ENCODE peak calls at places on chromosomes 1 and 21, in ten cellular contexts. One of them, this sample, is unnamed.

GRCh38 chr1:115123116-115123515 is 33.8 kb upstream of the TSPAN2 start:
- DNase-seq in GM23338: no peak
- DNase-seq in endodermal cell: no peak
- DNase-seq in psoas muscle: no peak
- DNase-seq in keratinocyte: no peak
- DNase-seq in astrocyte of the cerebellum: no peak
- DNase-seq in upper lobe of right lung: no peak
- DNase-seq in CD8-positive, alpha-beta memory T cell: no peak
- DNase-seq in pancreas: no peak
- DNase-seq in BE2C: no peak
- DNase-seq in this sample: no peak

GRCh38 chr1:239676522-239677273 is 290.3 kb downstream of the CHRM3 start:
- DNase-seq in psoas muscle: no peak
- DNase-seq in keratinocyte: no peak
- DNase-seq in upper lobe of right lung: no peak
- DNase-seq in endodermal cell: no peak
- DNase-seq in pancreas: no peak
- DNase-seq in astrocyte of the cerebellum: no peak
- DNase-seq in BE2C: no peak
- DNase-seq in GM23338: peak; percentile 25
- DNase-seq in CD8-positive, alpha-beta memory T cell: no peak
- DNase-seq in this sample: no peak

GRCh38 chr1:244163861-244164562 is 112.9 kb downstream of the ZBTB18 start:
- DNase-seq in BE2C: peak; percentile 33
- DNase-seq in keratinocyte: peak; percentile 41
- DNase-seq in GM23338: peak; percentile 84
- DNase-seq in endodermal cell: peak; percentile 73
- DNase-seq in CD8-positive, alpha-beta memory T cell: no peak
- DNase-seq in psoas muscle: no peak
- DNase-seq in pancreas: no peak
- DNase-seq in astrocyte of the cerebellum: peak; percentile 92
- DNase-seq in upper lobe of right lung: no peak
- DNase-seq in this sample: peak; percentile 74

GRCh38 chr21:35034203-35034926 is 14.7 kb downstream of the RUNX1 start:
- DNase-seq in psoas muscle: no peak
- DNase-seq in GM23338: no peak
- DNase-seq in upper lobe of right lung: no peak
- DNase-seq in BE2C: no peak
- DNase-seq in CD8-positive, alpha-beta memory T cell: no peak
- DNase-seq in endodermal cell: peak; percentile 11
- DNase-seq in keratinocyte: no peak
- DNase-seq in pancreas: no peak
- DNase-seq in astrocyte of the cerebellum: no peak
- DNase-seq in this sample: no peak

GRCh38 chr21:33402011-33402979 is 918 bp upstream of the IFNGR2 start:
- DNase-seq in keratinocyte: no peak
- DNase-seq in BE2C: no peak
- DNase-seq in CD8-positive, alpha-beta memory T cell: no peak
- DNase-seq in pancreas: no peak
- DNase-seq in endodermal cell: peak; percentile 81
- DNase-seq in astrocyte of the cerebellum: no peak
- DNase-seq in upper lobe of right lung: peak; percentile 87
- DNase-seq in psoas muscle: peak; percentile 82
- DNase-seq in GM23338: peak; percentile 77
- DNase-seq in this sample: peak; percentile 44

GRCh38 chr1:211258310-211258755 is 833 bp upstream of the RCOR3 start:
- DNase-seq in BE2C: peak; percentile 84
- DNase-seq in psoas muscle: peak; percentile 91
- DNase-seq in endodermal cell: peak; percentile 87
- DNase-seq in GM23338: peak; percentile 82
- DNase-seq in upper lobe of right lung: peak; percentile 90
- DNase-seq in pancreas: peak; percentile 91
- DNase-seq in CD8-positive, alpha-beta memory T cell: peak; percentile 76
- DNase-seq in astrocyte of the cerebellum: peak; percentile 73
- DNase-seq in keratinocyte: no peak
- DNase-seq in this sample: peak; percentile 92

GRCh38 chr1:156086256-156086662 is 4.0 kb upstream of the MEX3A start:
- DNase-seq in psoas muscle: no peak
- DNase-seq in BE2C: no peak
- DNase-seq in endodermal cell: peak; percentile 44
- DNase-seq in pancreas: no peak
- DNase-seq in CD8-positive, alpha-beta memory T cell: no peak
- DNase-seq in keratinocyte: no peak
- DNase-seq in astrocyte of the cerebellum: peak; percentile 67
- DNase-seq in GM23338: no peak
- DNase-seq in upper lobe of right lung: no peak
- DNase-seq in this sample: no peak

GRCh38 chr1:58888776-58889341 is 105.0 kb upstream of the JUN start:
- DNase-seq in upper lobe of right lung: no peak
- DNase-seq in BE2C: no peak
- DNase-seq in keratinocyte: peak; percentile 30
- DNase-seq in endodermal cell: no peak
- DNase-seq in pancreas: no peak
- DNase-seq in astrocyte of the cerebellum: no peak
- DNase-seq in CD8-positive, alpha-beta memory T cell: no peak
- DNase-seq in psoas muscle: no peak
- DNase-seq in GM23338: no peak
- DNase-seq in this sample: no peak

GRCh38 chr1:12184008-12184681 is 17.4 kb downstream of the TNFRSF1B start:
- DNase-seq in GM23338: no peak
- DNase-seq in CD8-positive, alpha-beta memory T cell: no peak
- DNase-seq in BE2C: peak; percentile 31
- DNase-seq in psoas muscle: peak; percentile 93
- DNase-seq in keratinocyte: no peak
- DNase-seq in upper lobe of right lung: peak; percentile 87
- DNase-seq in endodermal cell: no peak
- DNase-seq in astrocyte of the cerebellum: peak; percentile 87
- DNase-seq in pancreas: peak; percentile 60
- DNase-seq in this sample: peak; percentile 81

GRCh38 chr1:102434421-102434820 is 437.7 kb upstream of the OLFM3 start:
- DNase-seq in upper lobe of right lung: no peak
- DNase-seq in astrocyte of the cerebellum: no peak
- DNase-seq in pancreas: no peak
- DNase-seq in CD8-positive, alpha-beta memory T cell: no peak
- DNase-seq in GM23338: peak; percentile 87
- DNase-seq in endodermal cell: peak; percentile 75
- DNase-seq in psoas muscle: no peak
- DNase-seq in keratinocyte: no peak
- DNase-seq in BE2C: peak; percentile 61
- DNase-seq in this sample: no peak

GRCh38 chr1:19981170-19981506 is 1.7 kb upstream of the PLA2G2A start:
- DNase-seq in upper lobe of right lung: no peak
- DNase-seq in pancreas: no peak
- DNase-seq in GM23338: no peak
- DNase-seq in BE2C: no peak
- DNase-seq in CD8-positive, alpha-beta memory T cell: no peak
- DNase-seq in psoas muscle: no peak
- DNase-seq in astrocyte of the cerebellum: no peak
- DNase-seq in keratinocyte: no peak
- DNase-seq in endodermal cell: no peak
- DNase-seq in this sample: no peak
- H3K4me3 ChIP-seq in upper lobe of right lung: no peak overlapping the region
- H3K4me3 ChIP-seq in pancreas: no peak overlapping the region
- H3K4me3 ChIP-seq in GM23338: no peak overlapping the region
- H3K4me3 ChIP-seq in BE2C: no peak overlapping the region
- H3K4me3 ChIP-seq in CD8-positive, alpha-beta memory T cell: no peak overlapping the region
- H3K4me3 ChIP-seq in psoas muscle: no peak overlapping the region
- H3K4me3 ChIP-seq in astrocyte of the cerebellum: no peak overlapping the region
- H3K4me3 ChIP-seq in keratinocyte: no peak overlapping the region
- H3K4me3 ChIP-seq in endodermal cell: no peak overlapping the region
- H3K4me3 ChIP-seq in this sample: no peak overlapping the region

GRCh38 chr1:35519432-35519831 is 37.8 kb downstream of the KIAA0319L start:
- DNase-seq in BE2C: no peak
- DNase-seq in GM23338: no peak
- DNase-seq in upper lobe of right lung: no peak
- DNase-seq in astrocyte of the cerebellum: no peak
- DNase-seq in endodermal cell: no peak
- DNase-seq in keratinocyte: no peak
- DNase-seq in CD8-positive, alpha-beta memory T cell: no peak
- DNase-seq in pancreas: no peak
- DNase-seq in psoas muscle: no peak
- DNase-seq in this sample: no peak
- H3K4me3 ChIP-seq in BE2C: no peak overlapping the region
- H3K4me3 ChIP-seq in GM23338: no peak overlapping the region
- H3K4me3 ChIP-seq in upper lobe of right lung: no peak overlapping the region
- H3K4me3 ChIP-seq in astrocyte of the cerebellum: no peak overlapping the region
- H3K4me3 ChIP-seq in endodermal cell: no peak overlapping the region
- H3K4me3 ChIP-seq in keratinocyte: no peak overlapping the region
- H3K4me3 ChIP-seq in CD8-positive, alpha-beta memory T cell: no peak overlapping the region
- H3K4me3 ChIP-seq in pancreas: no peak overlapping the region
- H3K4me3 ChIP-seq in psoas muscle: no peak overlapping the region
- H3K4me3 ChIP-seq in this sample: no peak overlapping the region

DNA sequence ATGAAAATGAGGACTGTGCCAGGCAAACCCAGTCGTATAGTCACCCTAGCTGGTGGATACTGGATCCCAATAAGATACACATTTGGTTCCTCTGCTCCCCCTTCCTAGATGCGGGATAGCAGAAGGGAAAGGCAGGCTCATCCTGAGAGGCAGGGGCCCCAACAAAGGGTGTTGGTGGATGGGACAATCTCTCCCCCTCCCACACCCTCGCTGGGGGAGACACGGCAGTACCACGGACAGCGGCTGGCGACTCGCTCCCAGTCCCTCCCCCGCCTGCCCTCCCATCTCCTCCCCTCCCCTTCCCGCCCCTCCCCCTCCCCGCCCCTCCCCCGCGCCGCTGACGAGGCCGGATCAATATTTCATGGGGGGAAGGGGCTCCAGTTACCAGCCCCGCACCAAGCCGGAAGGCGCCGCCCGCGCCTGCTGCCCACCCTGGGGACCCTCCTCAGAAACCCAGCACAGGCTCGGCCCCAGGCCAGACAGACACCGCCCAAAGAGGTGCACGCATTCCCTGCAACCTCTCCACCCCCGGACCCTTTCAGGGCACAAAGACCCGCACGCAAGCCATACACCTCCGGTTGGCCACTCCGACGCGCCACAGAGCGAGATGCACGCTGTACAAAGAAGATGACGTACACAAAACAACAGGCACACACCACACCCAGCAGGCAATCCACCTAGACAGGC is 11.5 kb downstream of the RIMS3 start:
- DNase-seq in psoas muscle: no peak
- DNase-seq in GM23338: peak; percentile 80
- DNase-seq in astrocyte of the cerebellum: no peak
- DNase-seq in pancreas: no peak
- DNase-seq in keratinocyte: no peak
- DNase-seq in upper lobe of right lung: no peak
- DNase-seq in CD8-positive, alpha-beta memory T cell: no peak
- DNase-seq in endodermal cell: peak; percentile 89
- DNase-seq in BE2C: no peak
- DNase-seq in this sample: no peak
- H3K4me3 ChIP-seq in psoas muscle: no peak overlapping the region
- H3K4me3 ChIP-seq in GM23338: peak overlapping the region; percentile 72
- H3K4me3 ChIP-seq in astrocyte of the cerebellum: no peak overlapping the region
- H3K4me3 ChIP-seq in pancreas: no peak overlapping the region
- H3K4me3 ChIP-seq in keratinocyte: no peak overlapping the region
- H3K4me3 ChIP-seq in upper lobe of right lung: no peak overlapping the region
- H3K4me3 ChIP-seq in CD8-positive, alpha-beta memory T cell: no peak overlapping the region
- H3K4me3 ChIP-seq in endodermal cell: peak overlapping the region; percentile 69
- H3K4me3 ChIP-seq in BE2C: peak overlapping the region; percentile 34
- H3K4me3 ChIP-seq in this sample: no peak overlapping the region

GRCh38 chr1:233113009-233113712 is 162.8 kb downstream of the NTPCR start:
- DNase-seq in pancreas: no peak
- DNase-seq in CD8-positive, alpha-beta memory T cell: no peak
- DNase-seq in psoas muscle: peak; percentile 84
- DNase-seq in GM23338: peak; percentile 90
- DNase-seq in keratinocyte: peak; percentile 97
- DNase-seq in endodermal cell: peak; percentile 75
- DNase-seq in upper lobe of right lung: peak; percentile 79
- DNase-seq in BE2C: no peak
- DNase-seq in astrocyte of the cerebellum: peak; percentile 97
- DNase-seq in this sample: peak; percentile 97
- H3K4me3 ChIP-seq in pancreas: no peak overlapping the region
- H3K4me3 ChIP-seq in CD8-positive, alpha-beta memory T cell: no peak overlapping the region
- H3K4me3 ChIP-seq in psoas muscle: peak overlapping the region; percentile 31
- H3K4me3 ChIP-seq in GM23338: peak overlapping the region; percentile 12
- H3K4me3 ChIP-seq in keratinocyte: peak overlapping the region; percentile 19
- H3K4me3 ChIP-seq in endodermal cell: peak overlapping the region; percentile 12
- H3K4me3 ChIP-seq in upper lobe of right lung: no peak overlapping the region
- H3K4me3 ChIP-seq in BE2C: no peak overlapping the region
- H3K4me3 ChIP-seq in astrocyte of the cerebellum: no peak overlapping the region
- H3K4me3 ChIP-seq in this sample: no peak overlapping the region

GRCh38 chr1:50421366-50421748 is 1.9 kb downstream of the DMRTA2 start:
- DNase-seq in astrocyte of the cerebellum: no peak
- DNase-seq in upper lobe of right lung: no peak
- DNase-seq in BE2C: no peak
- DNase-seq in GM23338: peak; percentile 55
- DNase-seq in psoas muscle: no peak
- DNase-seq in CD8-positive, alpha-beta memory T cell: no peak
- DNase-seq in keratinocyte: no peak
- DNase-seq in endodermal cell: peak; percentile 78
- DNase-seq in pancreas: no peak
- DNase-seq in this sample: no peak

GRCh38 chr1:50419907-50420248 is 3.4 kb downstream of the DMRTA2 start:
- DNase-seq in astrocyte of the cerebellum: no peak
- DNase-seq in endodermal cell: no peak
- DNase-seq in CD8-positive, alpha-beta memory T cell: no peak
- DNase-seq in GM23338: no peak
- DNase-seq in BE2C: no peak
- DNase-seq in pancreas: no peak
- DNase-seq in keratinocyte: no peak
- DNase-seq in psoas muscle: no peak
- DNase-seq in upper lobe of right lung: no peak
- DNase-seq in this sample: no peak

GRCh38 chr1:50420689-50421365 is 2.4 kb downstream of the DMRTA2 start:
- DNase-seq in CD8-positive, alpha-beta memory T cell: no peak
- DNase-seq in GM23338: peak; percentile 72
- DNase-seq in pancreas: no peak
- DNase-seq in keratinocyte: no peak
- DNase-seq in astrocyte of the cerebellum: no peak
- DNase-seq in endodermal cell: peak; percentile 87
- DNase-seq in psoas muscle: no peak
- DNase-seq in BE2C: no peak
- DNase-seq in upper lobe of right lung: no peak
- DNase-seq in this sample: no peak

GRCh38 chr1:50419192-50419906 is 3.9 kb downstream of the DMRTA2 start:
- DNase-seq in psoas muscle: no peak
- DNase-seq in BE2C: peak; percentile 44
- DNase-seq in astrocyte of the cerebellum: no peak
- DNase-seq in CD8-positive, alpha-beta memory T cell: no peak
- DNase-seq in keratinocyte: no peak
- DNase-seq in pancreas: peak; percentile 67
- DNase-seq in endodermal cell: peak; percentile 89
- DNase-seq in upper lobe of right lung: no peak
- DNase-seq in GM23338: peak; percentile 72
- DNase-seq in this sample: no peak

DNA sequence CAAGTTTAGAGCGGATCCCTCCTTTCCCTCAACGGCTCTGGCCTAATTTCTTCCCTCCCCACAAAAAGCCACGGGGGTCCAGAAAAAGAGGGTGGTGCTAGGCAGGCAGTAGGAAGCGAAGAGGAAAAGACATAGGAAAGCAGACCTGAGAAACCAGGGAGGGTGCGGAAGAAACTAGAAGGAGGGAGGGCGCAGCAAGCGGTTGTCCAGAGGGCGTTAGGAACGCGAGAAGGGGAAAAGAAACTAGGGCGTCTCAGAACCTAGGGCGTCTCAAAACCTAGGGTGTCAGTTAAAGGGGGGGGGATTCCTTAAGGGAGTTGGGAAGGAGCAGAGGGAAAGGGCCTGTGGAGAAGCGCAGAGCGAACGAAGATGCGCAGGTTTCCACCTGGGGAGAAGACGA is 3.0 kb downstream of the DMRTA2 start:
- DNase-seq in endodermal cell: peak; percentile 57
- DNase-seq in upper lobe of right lung: no peak
- DNase-seq in BE2C: no peak
- DNase-seq in GM23338: peak; percentile 43
- DNase-seq in psoas muscle: no peak
- DNase-seq in astrocyte of the cerebellum: no peak
- DNase-seq in CD8-positive, alpha-beta memory T cell: no peak
- DNase-seq in keratinocyte: no peak
- DNase-seq in pancreas: no peak
- DNase-seq in this sample: no peak
- H3K4me3 ChIP-seq in endodermal cell: no peak overlapping the region
- H3K4me3 ChIP-seq in upper lobe of right lung: no peak overlapping the region
- H3K4me3 ChIP-seq in BE2C: no peak overlapping the region
- H3K4me3 ChIP-seq in GM23338: peak overlapping the region; percentile 51
- H3K4me3 ChIP-seq in psoas muscle: no peak overlapping the region
- H3K4me3 ChIP-seq in astrocyte of the cerebellum: no peak overlapping the region
- H3K4me3 ChIP-seq in CD8-positive, alpha-beta memory T cell: no peak overlapping the region
- H3K4me3 ChIP-seq in keratinocyte: no peak overlapping the region
- H3K4me3 ChIP-seq in pancreas: no peak overlapping the region
- H3K4me3 ChIP-seq in this sample: no peak overlapping the region